ENCODE peak calls at places on chromosome 2, in nine cellular contexts. L is GM23248; O is MG63; B is activated CD4-positive, alpha-beta T cell treated with anti-CD3 and anti-CD28 coated beads, Interleukin-2, amount 50 U/mL, for 1 hour; Z is IMR-90; W is transverse colon; X is mucosa of gallbladder; T is progenitor cell of endocrine pancreas; M is DMS 273 treated with DMSO at 0.1 percent for 48 hours. E is an unnamed sample.
A peak's percentile ranks its signal among the peaks of the same experiment; 100 is the strongest.

GRCh38 chr2:156333274-156333950 is 891 bp upstream of the NR4A2 start:
- DNase-seq in L (no peak), O (no peak), B (no peak), Z (no peak), W (no peak), X (no peak), T (no peak), M (no peak), E (no peak)

GRCh38 chr2:191783416-191783815 is 63.5 kb downstream of the CAVIN2 start:
- DNase-seq in L (no peak), O (no peak), B (no peak), Z (no peak), W (no peak), X (no peak), T (no peak), M (no peak), E (no peak)

GRCh38 chr2:194567661-194568017 is 1089.4 kb upstream of the SLC39A10 start:
- DNase-seq in L (no peak), O (no peak), B (no peak), Z (no peak), W (no peak), X (no peak), T (no peak), M (no peak), E (no peak)

GRCh38 chr2:33019796-33020195 is 73.0 kb downstream of the LTBP1 start:
- DNase-seq in L (no peak), O (no peak), B (no peak), Z (no peak), W (no peak), X (no peak), T (no peak), M (no peak), E (no peak)

GRCh38 chr2:98572211-98572610 is 36.1 kb downstream of the COA5 start:
- DNase-seq in L (no peak), O (no peak), B (no peak), Z (no peak), W (no peak), X (no peak), T (no peak), M (no peak), E (no peak)

GRCh38 chr2:202377308-202377736 is 1.2 kb downstream of the BMPR2 start:
- DNase-seq in L (peak; percentile 72), O (peak; percentile 46), B (no peak), Z (peak; percentile 30), W (peak; percentile 48), X (peak; percentile 25), T (peak; percentile 29), M (no peak), E (peak; percentile 43)

GRCh38 chr2:12883911-12884310 is 167.2 kb downstream of the TRIB2 start:
- DNase-seq in L (peak; percentile 49), O (peak; percentile 37), B (no peak), Z (peak; percentile 36), W (no peak), X (no peak), T (no peak), M (no peak), E (no peak)

GRCh38 chr2:44362207-44363015 is 664 bp downstream of the CAMKMT start:
- DNase-seq in L (peak; percentile 83), O (peak; percentile 54), B (peak; percentile 31), Z (peak; percentile 55), W (peak; percentile 49), X (peak; percentile 19), T (no peak), M (peak; percentile 33), E (peak; percentile 56)

GRCh38 chr2:207108440-207108839 is 57.3 kb downstream of the KLF7 start:
- DNase-seq in L (no peak), O (no peak), B (no peak), Z (no peak), W (no peak), X (no peak), T (no peak), M (no peak), E (no peak)

GRCh38 chr2:123101434-123101833 is 923.7 kb upstream of the CNTNAP5 start:
- DNase-seq in L (no peak), O (no peak), B (no peak), Z (no peak), W (no peak), X (no peak), T (no peak), M (no peak), E (no peak)

GRCh38 chr2:98569197-98569793 is 39.0 kb downstream of the COA5 start:
- DNase-seq in L (peak; percentile 27), O (peak; percentile 13), B (peak; percentile 76), Z (no peak), W (peak; percentile 57), X (peak; percentile 36), T (peak; percentile 38), M (no peak), E (peak; percentile 70)

GRCh38 chr2:217954051-217954450 is 48.7 kb downstream of the TNS1 start:
- DNase-seq in L (no peak), O (no peak), B (no peak), Z (no peak), W (no peak), X (no peak), T (no peak), M (no peak), E (no peak)

GRCh38 chr2:95346738-95347671 is 49.9 kb downstream of the KCNIP3 start:
- DNase-seq in L (peak; percentile 72), O (peak; percentile 44), B (no peak), Z (no peak), W (no peak), X (no peak), T (no peak), M (no peak), E (peak; percentile 32)